ENCODE peak calls at places on chromosomes 2 and 18, in six cellular contexts. One of them, this sample, is unnamed.

GRCh38 chr18:24601624-24602023 is 141.2 kb downstream of the HRH4 start:
- DNase-seq in mucosa of descending colon: no peak
- DNase-seq in SJSA1: no peak
- DNase-seq in BJ: no peak
- DNase-seq in AG04450: no peak
- DNase-seq in kidney epithelial cell: no peak
- DNase-seq in this sample: no peak

GRCh38 chr2:43054367-43054766 is 172.0 kb downstream of the ZFP36L2 start:
- DNase-seq in SJSA1: no peak
- DNase-seq in kidney epithelial cell: no peak
- DNase-seq in mucosa of descending colon: peak
- DNase-seq in BJ: no peak
- DNase-seq in AG04450: no peak
- DNase-seq in this sample: no peak

GRCh38 chr2:165203689-165204559 is at the start of gene SCN3A:
- DNase-seq in SJSA1: peak
- DNase-seq in AG04450: peak
- DNase-seq in kidney epithelial cell: no peak
- DNase-seq in mucosa of descending colon: peak
- DNase-seq in BJ: peak
- DNase-seq in this sample: peak

GRCh38 chr2:86695053-86695691 is 24.9 kb upstream of the RMND5A start:
- DNase-seq in SJSA1: no peak
- DNase-seq in kidney epithelial cell: peak
- DNase-seq in AG04450: no peak
- DNase-seq in BJ: no peak
- DNase-seq in mucosa of descending colon: no peak
- DNase-seq in this sample: peak

GRCh38 chr2:190853659-190854386 is 26.8 kb upstream of the GLS start:
- DNase-seq in SJSA1: no peak
- DNase-seq in BJ: no peak
- DNase-seq in kidney epithelial cell: no peak
- DNase-seq in mucosa of descending colon: no peak
- DNase-seq in AG04450: no peak
- DNase-seq in this sample: no peak

GRCh38 chr2:128492966-128493811 is 174.5 kb upstream of the HS6ST1 start:
- DNase-seq in AG04450: no peak
- DNase-seq in kidney epithelial cell: no peak
- DNase-seq in BJ: no peak
- DNase-seq in SJSA1: no peak
- DNase-seq in mucosa of descending colon: no peak
- DNase-seq in this sample: no peak

GRCh38 chr2:65071499-65072180 is 15.4 kb downstream of the CEP68 start:
- DNase-seq in AG04450: no peak
- DNase-seq in kidney epithelial cell: no peak
- DNase-seq in SJSA1: no peak
- DNase-seq in BJ: no peak
- DNase-seq in mucosa of descending colon: no peak
- DNase-seq in this sample: peak

GRCh38 chr2:188668017-188668663 is 306.0 kb upstream of the COL3A1 start:
- DNase-seq in mucosa of descending colon: no peak
- DNase-seq in kidney epithelial cell: no peak
- DNase-seq in BJ: no peak
- DNase-seq in SJSA1: peak
- DNase-seq in AG04450: peak
- DNase-seq in this sample: peak

GRCh38 chr18:35478520-35479435 is 19.0 kb downstream of the INO80C start:
- DNase-seq in AG04450: no peak
- DNase-seq in mucosa of descending colon: no peak
- DNase-seq in BJ: peak
- DNase-seq in kidney epithelial cell: peak
- DNase-seq in SJSA1: peak
- DNase-seq in this sample: peak

GRCh38 chr2:66364495-66364992 is 70.4 kb upstream of the MEIS1 start:
- DNase-seq in mucosa of descending colon: no peak
- DNase-seq in SJSA1: peak
- DNase-seq in BJ: peak
- DNase-seq in kidney epithelial cell: peak
- DNase-seq in AG04450: no peak
- DNase-seq in this sample: peak

GRCh38 chr18:56789004-56789888 is 138.1 kb downstream of the WDR7 start:
- DNase-seq in kidney epithelial cell: no peak
- DNase-seq in BJ: no peak
- DNase-seq in SJSA1: peak
- DNase-seq in mucosa of descending colon: no peak
- DNase-seq in AG04450: no peak
- DNase-seq in this sample: peak

GRCh38 chr2:28594369-28595108 is 98.7 kb downstream of the PLB1 start:
- DNase-seq in mucosa of descending colon: peak
- DNase-seq in kidney epithelial cell: peak
- DNase-seq in SJSA1: peak
- DNase-seq in AG04450: peak
- DNase-seq in BJ: peak
- DNase-seq in this sample: peak
- H3K4me3 ChIP-seq in mucosa of descending colon: no peak
- H3K4me3 ChIP-seq in kidney epithelial cell: no peak
- H3K4me3 ChIP-seq in SJSA1: no peak
- H3K4me3 ChIP-seq in AG04450: no peak
- H3K4me3 ChIP-seq in BJ: no peak
- H3K4me3 ChIP-seq in this sample: no peak

GRCh38 chr2:240520143-240520973 is 37.4 kb downstream of the ANKMY1 start:
- DNase-seq in mucosa of descending colon: no peak
- DNase-seq in kidney epithelial cell: no peak
- DNase-seq in BJ: no peak
- DNase-seq in AG04450: no peak
- DNase-seq in SJSA1: no peak
- DNase-seq in this sample: no peak
- H3K4me3 ChIP-seq in mucosa of descending colon: no peak
- H3K4me3 ChIP-seq in kidney epithelial cell: peak
- H3K4me3 ChIP-seq in BJ: peak
- H3K4me3 ChIP-seq in AG04450: peak
- H3K4me3 ChIP-seq in SJSA1: no peak
- H3K4me3 ChIP-seq in this sample: no peak

DNA sequence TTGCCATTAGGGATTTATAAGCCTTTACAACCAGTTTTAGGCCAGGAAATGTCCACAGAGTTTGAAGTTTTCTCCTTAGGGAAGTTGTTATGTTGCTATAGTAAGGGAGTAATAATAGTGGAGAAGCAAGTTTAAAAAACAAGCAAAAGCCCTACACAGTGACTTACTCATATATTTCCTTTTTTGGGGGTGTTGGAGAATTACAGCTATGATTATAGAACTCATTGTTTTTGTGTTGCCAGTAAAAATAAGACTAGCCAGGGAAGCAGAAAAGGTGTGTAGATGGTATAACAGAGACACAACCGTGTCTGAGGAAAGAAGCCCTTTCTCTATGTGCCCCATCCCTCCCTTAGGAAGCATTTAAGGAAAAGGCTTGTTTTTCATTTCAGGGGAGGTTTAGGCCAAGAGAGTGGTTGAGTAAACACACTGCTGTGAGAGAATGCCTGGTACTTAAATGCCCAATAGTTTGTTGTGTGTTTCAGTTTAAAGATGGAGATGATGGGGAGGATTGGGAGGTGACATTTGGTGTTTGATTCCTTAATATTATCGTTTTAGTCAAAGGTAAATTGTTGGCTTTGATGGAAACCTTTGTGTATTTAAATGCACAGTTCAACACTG is 2.4 kb downstream of the VAPA start:
- DNase-seq in mucosa of descending colon: no peak
- DNase-seq in AG04450: no peak
- DNase-seq in SJSA1: peak
- DNase-seq in kidney epithelial cell: no peak
- DNase-seq in BJ: no peak
- DNase-seq in this sample: no peak
- H3K4me3 ChIP-seq in mucosa of descending colon: no peak
- H3K4me3 ChIP-seq in AG04450: peak
- H3K4me3 ChIP-seq in SJSA1: peak
- H3K4me3 ChIP-seq in kidney epithelial cell: peak
- H3K4me3 ChIP-seq in BJ: peak
- H3K4me3 ChIP-seq in this sample: peak

GRCh38 chr2:58562281-58562680 is 321.2 kb upstream of the FANCL start:
- DNase-seq in kidney epithelial cell: peak
- DNase-seq in BJ: no peak
- DNase-seq in mucosa of descending colon: no peak
- DNase-seq in AG04450: no peak
- DNase-seq in SJSA1: peak
- DNase-seq in this sample: no peak

GRCh38 chr2:58557166-58557565 is 316.0 kb upstream of the FANCL start:
- DNase-seq in mucosa of descending colon: no peak
- DNase-seq in AG04450: no peak
- DNase-seq in BJ: no peak
- DNase-seq in SJSA1: no peak
- DNase-seq in kidney epithelial cell: no peak
- DNase-seq in this sample: no peak

GRCh38 chr2:58560531-58560930 is 319.4 kb upstream of the FANCL start:
- DNase-seq in mucosa of descending colon: no peak
- DNase-seq in BJ: no peak
- DNase-seq in AG04450: no peak
- DNase-seq in SJSA1: peak
- DNase-seq in kidney epithelial cell: no peak
- DNase-seq in this sample: no peak

GRCh38 chr2:58553937-58554336 is 312.8 kb upstream of the FANCL start:
- DNase-seq in SJSA1: no peak
- DNase-seq in AG04450: no peak
- DNase-seq in kidney epithelial cell: no peak
- DNase-seq in BJ: no peak
- DNase-seq in mucosa of descending colon: no peak
- DNase-seq in this sample: no peak

GRCh38 chr2:58558866-58559265 is 317.7 kb upstream of the FANCL start:
- DNase-seq in kidney epithelial cell: no peak
- DNase-seq in BJ: no peak
- DNase-seq in SJSA1: no peak
- DNase-seq in AG04450: no peak
- DNase-seq in mucosa of descending colon: no peak
- DNase-seq in this sample: no peak
- H3K4me3 ChIP-seq in kidney epithelial cell: no peak
- H3K4me3 ChIP-seq in BJ: no peak
- H3K4me3 ChIP-seq in SJSA1: no peak
- H3K4me3 ChIP-seq in AG04450: no peak
- H3K4me3 ChIP-seq in mucosa of descending colon: no peak
- H3K4me3 ChIP-seq in this sample: no peak

DNA sequence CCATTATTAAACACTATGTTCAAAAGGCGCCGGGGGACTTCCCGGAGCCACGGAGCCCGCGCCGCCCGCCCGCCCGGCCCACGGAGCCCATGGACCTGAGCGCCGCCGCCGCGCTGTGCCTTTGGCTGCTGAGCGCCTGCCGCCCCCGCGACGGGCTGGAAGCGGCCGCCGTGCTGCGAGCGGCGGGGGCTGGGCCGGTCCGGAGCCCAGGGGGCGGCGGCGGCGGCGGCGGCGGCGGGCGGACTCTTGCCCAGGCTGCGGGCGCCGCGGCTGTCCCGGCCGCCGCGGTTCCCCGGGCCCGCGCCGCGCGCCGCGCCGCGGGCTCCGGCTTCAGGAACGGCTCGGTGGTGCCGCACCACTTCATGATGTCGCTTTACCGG is 197 bp downstream of the GDF7 start:
- DNase-seq in SJSA1: no peak
- DNase-seq in BJ: no peak
- DNase-seq in AG04450: no peak
- DNase-seq in mucosa of descending colon: no peak
- DNase-seq in kidney epithelial cell: no peak
- DNase-seq in this sample: no peak
- H3K4me3 ChIP-seq in SJSA1: peak
- H3K4me3 ChIP-seq in BJ: peak
- H3K4me3 ChIP-seq in AG04450: peak
- H3K4me3 ChIP-seq in mucosa of descending colon: no peak
- H3K4me3 ChIP-seq in kidney epithelial cell: peak
- H3K4me3 ChIP-seq in this sample: peak